ENCODE peak calls at places on chromosomes 1 and 21, in ten cellular contexts. Q is transverse colon, K is cardiac fibroblast, V is ovary, L is fibroblast of lung, U is heart right ventricle, B is A549, P is uterus, Z is adrenal gland, O is bronchial epithelial cell. T is an unnamed sample.

GRCh38 chr21:46002841-46003574 is 21.4 kb downstream of the COL6A1 start:
- DNase-seq in P (peak), U (no peak), B (no peak), V (peak), L (no peak), Q (peak), O (no peak), Z (peak), K (no peak), T (no peak)

GRCh38 chr1:179820216-179820970 is 57.2 kb downstream of the TOR1AIP2 start:
- DNase-seq in B (no peak), K (no peak), U (no peak), Q (no peak), V (no peak), L (no peak), O (no peak), Z (no peak), P (no peak), T (no peak)

GRCh38 chr1:239189998-239190512 is 196.3 kb upstream of the CHRM3 start:
- DNase-seq in P (no peak), Z (no peak), K (no peak), O (peak), B (no peak), V (no peak), L (no peak), U (no peak), Q (no peak), T (no peak)

GRCh38 chr21:44300262-44300959 is 558 bp downstream of the PFKL start:
- DNase-seq in Q (peak), P (peak), K (peak), U (peak), O (peak), B (peak), Z (peak), L (peak), V (peak), T (peak)

GRCh38 chr21:45382698-45383000 is 22.3 kb upstream of the COL18A1 start:
- DNase-seq in O (no peak), U (no peak), P (no peak), B (no peak), L (no peak), K (no peak), Q (no peak), V (peak), Z (no peak), T (no peak)

GRCh38 chr1:91621907-91622306 is 121.3 kb downstream of the CDC7 start:
- DNase-seq in Q (no peak), L (no peak), K (peak), O (no peak), U (no peak), B (no peak), Z (no peak), P (no peak), V (no peak), T (peak)

GRCh38 chr1:15592285-15592684 is 7.4 kb upstream of the AGMAT start:
- DNase-seq in U (no peak), L (no peak), Q (no peak), B (no peak), K (no peak), O (peak), Z (no peak), V (no peak), P (no peak), T (no peak)

GRCh38 chr1:177780096-177780700 is 189.7 kb downstream of the SEC16B start:
- DNase-seq in B (peak), K (peak), U (no peak), P (no peak), O (peak), V (no peak), Q (no peak), L (peak), Z (peak), T (peak)

GRCh38 chr1:219466766-219467165 is 146.1 kb downstream of the ZC3H11B start:
- DNase-seq in K (no peak), P (no peak), Q (no peak), V (no peak), O (no peak), B (no peak), Z (no peak), U (no peak), L (no peak), T (no peak)

GRCh38 chr1:224733021-224733911 is 117.1 kb downstream of the CNIH3 start:
- DNase-seq in U (peak), L (peak), B (no peak), V (no peak), P (no peak), O (peak), K (peak), Z (peak), Q (no peak), T (peak)

GRCh38 chr1:165129568-165130164 is 226.8 kb downstream of the LMX1A start:
- DNase-seq in O (peak), Q (peak), L (peak), Z (peak), P (no peak), U (peak), K (peak), B (peak), V (peak), T (peak)

GRCh38 chr1:203663294-203663693 is 36.7 kb downstream of the ATP2B4 start:
- DNase-seq in V (no peak), K (peak), P (no peak), B (peak), U (no peak), O (peak), L (peak), Q (no peak), Z (no peak), T (peak)

GRCh38 chr1:96281491-96281890 is 440.1 kb upstream of the PTBP2 start:
- DNase-seq in Q (no peak), V (no peak), U (no peak), B (no peak), L (peak), O (no peak), P (no peak), K (no peak), Z (no peak), T (peak)

GRCh38 chr1:110756506-110756905 is 81.8 kb upstream of the KCNA3 start:
- DNase-seq in P (no peak), K (no peak), U (peak), L (no peak), Z (no peak), V (no peak), O (no peak), B (no peak), Q (no peak), T (no peak)

GRCh38 chr21:29718081-29718815 is 221.5 kb downstream of the GRIK1 start:
- DNase-seq in B (no peak), K (peak), V (no peak), U (no peak), O (peak), Z (no peak), Q (no peak), L (peak), P (no peak), T (peak)

GRCh38 chr1:83931658-83932253 is 67.2 kb downstream of the TTLL7 start:
- DNase-seq in V (no peak), L (peak), O (peak), Z (peak), B (peak), U (peak), P (peak), K (peak), Q (no peak), T (peak)

GRCh38 chr1:42439940-42440339 is 15.9 kb downstream of the ZMYND12 start:
- DNase-seq in K (peak), Q (no peak), U (no peak), L (peak), O (peak), B (no peak), P (no peak), V (no peak), Z (no peak), T (peak)

GRCh38 chr1:233520510-233521191 is 93.3 kb upstream of the KCNK1 start:
- DNase-seq in U (no peak), K (no peak), V (no peak), Q (no peak), L (peak), O (peak), P (no peak), B (peak), Z (no peak), T (no peak)

GRCh38 chr1:193589597-193590040 is 403.2 kb upstream of the B3GALT2 start:
- DNase-seq in Z (peak), U (peak), O (no peak), P (no peak), V (no peak), B (no peak), L (peak), K (peak), Q (no peak), T (peak)

GRCh38 chr1:150162862-150163706 is 13.4 kb downstream of the PLEKHO1 start:
- DNase-seq in B (no peak), Q (peak), K (peak), P (peak), U (peak), Z (peak), L (peak), V (peak), O (peak), T (peak)

GRCh38 chr1:65881070-65881594 is 88.4 kb downstream of the PDE4B start:
- DNase-seq in K (no peak), Z (no peak), B (no peak), V (no peak), O (no peak), P (no peak), Q (no peak), L (peak), U (no peak), T (peak)

GRCh38 chr1:170262540-170262939 is 116.8 kb downstream of the NTMT2 start:
- DNase-seq in U (no peak), O (no peak), Z (no peak), Q (no peak), K (peak), P (no peak), B (no peak), L (peak), V (no peak), T (no peak)

GRCh38 chr1:30777060-30777905 is 19.7 kb upstream of the LAPTM5 start:
- DNase-seq in P (no peak), Q (no peak), O (no peak), K (no peak), B (no peak), U (no peak), L (no peak), V (no peak), Z (no peak), T (no peak)

GRCh38 chr1:34759472-34760357 is at the start of gene GJB4:
- DNase-seq in O (peak), V (no peak), K (no peak), U (no peak), Z (no peak), B (peak), L (no peak), P (no peak), Q (no peak), T (no peak)

GRCh38 chr1:85142753-85143152 is 58.1 kb downstream of the SYDE2 start:
- DNase-seq in P (no peak), Q (no peak), U (peak), V (no peak), B (no peak), L (no peak), K (no peak), Z (no peak), O (no peak), T (no peak)

GRCh38 chr1:219088778-219089557 is 84.7 kb upstream of the LYPLAL1 start:
- DNase-seq in L (peak), U (peak), V (no peak), K (peak), P (peak), Z (peak), B (peak), Q (peak), O (peak), T (peak)

GRCh38 chr1:200739499-200740290 is 1.0 kb downstream of the CAMSAP2 start:
- DNase-seq in Z (peak), B (peak), O (no peak), P (peak), U (peak), L (peak), K (peak), V (peak), Q (peak), T (no peak)

GRCh38 chr1:31327381-31327780 is 30.5 kb downstream of the ZCCHC17 start:
- DNase-seq in Q (no peak), K (peak), U (no peak), B (no peak), O (peak), L (peak), Z (no peak), V (no peak), P (no peak), T (peak)

GRCh38 chr1:167305705-167306277 is 85.1 kb downstream of the POU2F1 start:
- DNase-seq in L (no peak), Q (peak), O (peak), P (no peak), Z (no peak), U (no peak), B (no peak), V (no peak), K (no peak), T (no peak)

GRCh38 chr1:108559215-108560142 is at the start of gene EEIG2:
- DNase-seq in O (peak), K (peak), P (peak), Q (peak), L (peak), Z (peak), B (peak), V (peak), U (peak), T (peak)

GRCh38 chr1:203402609-203403337 is 51.9 kb upstream of the FMOD start:
- DNase-seq in Z (no peak), P (peak), U (no peak), V (no peak), B (no peak), Q (no peak), K (peak), L (peak), O (peak), T (peak)

GRCh38 chr1:15352122-15352957 is 57.3 kb upstream of the EFHD2 start:
- DNase-seq in Z (no peak), L (peak), V (no peak), B (peak), O (peak), K (peak), U (no peak), Q (peak), P (no peak), T (peak)

DNA sequence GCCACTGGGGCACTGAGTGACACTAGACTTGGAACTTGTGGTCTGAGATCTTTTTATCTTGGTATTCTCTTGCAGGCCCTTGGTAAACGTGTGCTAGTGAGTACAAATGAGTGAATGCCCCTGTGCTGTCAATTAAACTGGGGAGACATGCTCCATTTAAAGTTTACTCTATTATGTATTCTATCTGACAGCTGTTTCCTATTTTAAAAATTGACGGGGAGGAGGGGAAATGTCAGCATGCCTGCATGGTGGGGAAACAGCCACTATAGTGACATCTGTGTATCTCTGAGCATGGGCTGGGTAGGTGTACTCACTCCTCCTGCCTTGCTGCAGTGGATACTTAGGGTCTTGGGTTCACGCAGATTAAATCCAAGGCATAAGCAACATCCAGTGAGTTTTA is 59.0 kb upstream of the IKBKE start:
- DNase-seq in U (no peak), Q (no peak), V (no peak), B (no peak), O (no peak), L (no peak), Z (no peak), K (no peak), P (no peak), T (no peak)
- TF ChIP-seq CTCF in U (no peak), Q (no peak), V (no peak), B (no peak), O (no peak), L (no peak), Z (no peak), K (no peak), P (no peak), T (no peak)

GRCh38 chr1:94326329-94326728 is 88.9 kb upstream of the ARHGAP29 start:
- DNase-seq in V (no peak), K (no peak), Q (no peak), B (no peak), U (no peak), L (no peak), O (no peak), P (no peak), Z (no peak), T (peak)
- H3K4me3 ChIP-seq in V (no peak), K (no peak), Q (no peak), B (no peak), U (no peak), L (no peak), O (no peak), P (no peak), Z (no peak), T (peak)

DNA sequence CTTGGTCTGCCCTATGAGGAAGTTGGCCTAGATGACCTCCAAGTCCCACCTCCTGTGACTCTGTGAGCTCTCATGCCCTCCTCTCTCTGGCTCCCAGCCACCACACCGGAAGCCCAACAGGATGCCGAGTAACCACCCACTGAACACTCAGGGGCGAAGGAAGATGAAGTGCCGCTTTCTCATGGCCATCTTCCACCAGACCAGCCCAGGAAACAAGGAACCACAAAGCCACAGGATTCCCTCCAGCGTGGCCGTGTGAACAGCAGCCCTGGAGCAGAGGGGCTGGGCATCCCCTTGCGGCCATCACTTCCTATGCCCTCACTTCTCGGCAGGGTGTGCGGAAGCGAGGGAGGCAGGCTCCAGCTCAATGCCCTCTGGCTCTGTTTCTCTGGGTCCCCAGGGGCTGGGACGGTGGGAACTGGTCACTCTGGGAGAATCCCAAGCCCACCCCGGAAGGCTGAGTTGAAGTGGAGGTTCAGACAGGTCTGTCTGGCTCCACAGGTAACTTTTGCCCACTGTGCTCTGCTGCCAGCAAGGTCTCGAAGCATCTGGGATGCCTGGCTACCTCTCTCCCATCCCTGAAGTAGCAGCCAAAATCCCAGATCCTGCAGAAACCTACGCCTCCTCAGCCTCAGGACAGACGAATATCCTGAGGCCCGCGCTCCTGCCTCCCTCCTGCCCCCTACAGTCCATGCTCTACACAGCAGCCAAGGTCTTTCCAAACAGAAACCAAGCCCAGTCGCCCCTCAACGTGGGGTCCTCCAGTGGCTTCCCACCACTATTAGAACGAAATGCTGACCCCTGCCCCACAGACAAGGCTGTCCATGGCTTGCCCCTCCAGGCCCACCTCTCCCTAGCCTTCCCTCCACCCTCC is 44.2 kb upstream of the ECE1 start:
- DNase-seq in L (peak), K (peak), P (peak), B (peak), Q (peak), O (peak), V (peak), Z (peak), U (peak), T (peak)
- TF ChIP-seq CTCF in L (peak), K (peak), P (peak), B (peak), Q (peak), O (peak), V (peak), Z (peak), U (peak), T (peak)

GRCh38 chr1:100350787-100351094 is 1.6 kb upstream of the CDC14A start:
- DNase-seq in B (no peak), L (peak), Q (peak), V (peak), Z (no peak), O (no peak), K (no peak), P (no peak), U (no peak), T (no peak)
- H3K4me3 ChIP-seq in B (peak), L (peak), Q (peak), V (peak), Z (no peak), O (no peak), K (no peak), P (peak), U (peak), T (peak)

DNA sequence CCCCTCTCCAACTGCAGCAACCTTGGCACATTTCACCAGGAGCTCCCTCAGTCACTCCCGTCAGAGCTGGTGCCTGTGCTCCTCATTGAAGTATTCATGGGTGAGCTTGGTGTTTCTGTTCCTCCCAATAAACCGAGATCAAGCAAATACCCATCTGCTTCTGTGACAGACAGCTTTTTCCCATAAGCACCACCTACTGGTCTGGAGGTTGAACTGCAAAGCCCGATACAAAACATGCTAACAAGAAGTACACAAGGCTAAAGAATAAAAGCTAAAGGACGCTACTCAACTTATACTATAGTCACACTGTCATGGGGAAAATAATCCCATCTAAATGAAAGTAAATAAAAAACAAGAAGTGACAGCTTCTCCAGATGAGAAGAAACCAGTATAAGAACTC is 111.9 kb upstream of the C21orf91 start:
- DNase-seq in L (no peak), U (no peak), K (no peak), B (no peak), Q (no peak), Z (no peak), O (no peak), V (no peak), P (no peak), T (no peak)
- TF ChIP-seq CTCF in L (peak), U (no peak), K (peak), B (no peak), Q (no peak), Z (no peak), O (peak), V (no peak), P (no peak), T (peak)

GRCh38 chr1:2201062-2201461 is 6.5 kb upstream of the FAAP20 start:
- DNase-seq in Q (no peak), V (peak), Z (no peak), K (no peak), L (no peak), P (no peak), O (no peak), B (no peak), U (no peak), T (no peak)
- H3K4me3 ChIP-seq in Q (no peak), V (no peak), Z (no peak), K (no peak), L (no peak), P (no peak), O (no peak), B (no peak), U (no peak), T (no peak)

T was measured in fibroblast of pulmonary artery.